ENCODE peak calls at places on chromosomes 3 and 15, in four cellular contexts. Z is LNCaP clone FGC; S is CD4-positive, CD25-positive, alpha-beta regulatory T cell; C is CD8-positive, alpha-beta T cell. M is an unnamed sample.

GRCh38 chr15:98428253-98428989 is 219.9 kb upstream of the IGF1R start:
- DNase-seq in S (peak), C (peak), Z (no peak), M (peak)

GRCh38 chr3:126064627-126065258 is 19.2 kb downstream of the SLC41A3 start:
- DNase-seq in C (no peak), Z (no peak), S (no peak), M (no peak)

GRCh38 chr3:157830865-157831264 is 275.4 kb downstream of the SHOX2 start:
- DNase-seq in Z (no peak), C (no peak), S (no peak), M (no peak)

GRCh38 chr15:77396692-77397091 is 23.2 kb downstream of the PEAK1 start:
- DNase-seq in C (no peak), S (no peak), Z (no peak), M (no peak)

GRCh38 chr3:18556001-18556408 is 130.9 kb upstream of the SATB1 start:
- DNase-seq in S (no peak), C (no peak), Z (no peak), M (no peak)

GRCh38 chr3:58564456-58565160 is 12.6 kb downstream of the FAM107A start:
- DNase-seq in Z (no peak), C (no peak), S (no peak), M (no peak)

GRCh38 chr3:47291158-47291753 is 8.5 kb downstream of the KLHL18 start:
- DNase-seq in C (no peak), S (no peak), Z (no peak), M (no peak)

GRCh38 chr3:73727117-73727802 is 102.5 kb upstream of the PDZRN3 start:
- DNase-seq in C (no peak), S (no peak), Z (no peak), M (no peak)

GRCh38 chr3:28050895-28051294 is 190.5 kb upstream of the CMC1 start:
- DNase-seq in C (no peak), Z (no peak), S (peak), M (peak)

GRCh38 chr15:87874896-87875661 is 381.5 kb downstream of the NTRK3 start:
- DNase-seq in S (no peak), C (no peak), Z (no peak), M (no peak)

GRCh38 chr3:168877899-168878298 is 782.2 kb upstream of the GOLIM4 start:
- DNase-seq in Z (peak), C (no peak), S (no peak), M (no peak)

GRCh38 chr3:98564282-98565005 is 29.0 kb downstream of the CPOX start:
- DNase-seq in Z (no peak), C (no peak), S (peak), M (peak)

GRCh38 chr3:66098436-66098835 is 59.7 kb upstream of the MAGI1 start:
- DNase-seq in Z (no peak), S (no peak), C (no peak), M (no peak)

GRCh38 chr15:69612112-69612511 is 159.5 kb downstream of the RPLP1 start:
- DNase-seq in S (no peak), Z (no peak), C (no peak), M (no peak)

GRCh38 chr15:53694534-53694874 is 65.0 kb downstream of the WDR72 start:
- DNase-seq in Z (no peak), C (no peak), S (no peak), M (no peak)
- H3K4me3 ChIP-seq in Z (no peak), C (no peak), S (no peak), M (no peak)

GRCh38 chr3:143122608-143123352 is 3.2 kb downstream of the CHST2 start:
- DNase-seq in Z (no peak), C (no peak), S (peak), M (peak)
- H3K4me3 ChIP-seq in Z (no peak), C (no peak), S (peak), M (peak)

GRCh38 chr3:5213574-5213966 is 26.1 kb downstream of the EDEM1 start:
- DNase-seq in S (no peak), C (no peak), Z (no peak), M (no peak)
- H3K4me3 ChIP-seq in S (no peak), C (no peak), Z (no peak), M (no peak)

DNA sequence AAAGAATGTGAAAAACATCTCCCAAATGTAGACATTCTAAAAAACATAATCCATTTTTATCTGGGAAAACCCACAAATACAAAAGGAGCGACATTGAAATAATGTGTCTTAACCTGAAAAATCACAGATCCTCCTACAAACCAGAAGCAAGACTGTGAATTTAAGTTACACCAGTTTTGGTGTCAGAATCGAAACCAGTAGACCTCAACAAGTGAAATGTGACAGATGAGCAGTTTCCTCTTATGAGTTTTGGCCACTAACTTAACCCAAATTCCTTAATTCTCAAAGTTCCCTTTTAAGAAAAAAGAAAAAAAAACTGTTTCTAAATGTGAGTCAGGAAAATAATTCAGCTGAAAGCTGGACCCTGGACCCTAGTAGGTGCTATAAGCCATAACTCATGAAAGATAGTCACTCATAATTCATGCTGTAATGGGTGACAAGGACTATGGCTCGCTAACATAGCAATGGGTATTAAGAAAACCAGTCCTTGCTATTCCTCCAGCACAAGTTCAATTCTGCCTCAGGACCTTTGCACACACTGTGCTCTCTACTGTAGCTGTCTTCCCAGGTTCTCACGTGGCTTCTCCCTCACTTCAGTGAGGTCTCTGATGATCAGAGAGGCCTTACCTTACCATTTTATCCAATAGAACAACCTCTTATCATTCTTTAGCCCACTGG is 9.0 kb upstream of the THRB start:
- DNase-seq in Z (no peak), C (no peak), S (no peak), M (peak)
- H3K4me3 ChIP-seq in Z (no peak), C (no peak), S (no peak), M (no peak)

DNA sequence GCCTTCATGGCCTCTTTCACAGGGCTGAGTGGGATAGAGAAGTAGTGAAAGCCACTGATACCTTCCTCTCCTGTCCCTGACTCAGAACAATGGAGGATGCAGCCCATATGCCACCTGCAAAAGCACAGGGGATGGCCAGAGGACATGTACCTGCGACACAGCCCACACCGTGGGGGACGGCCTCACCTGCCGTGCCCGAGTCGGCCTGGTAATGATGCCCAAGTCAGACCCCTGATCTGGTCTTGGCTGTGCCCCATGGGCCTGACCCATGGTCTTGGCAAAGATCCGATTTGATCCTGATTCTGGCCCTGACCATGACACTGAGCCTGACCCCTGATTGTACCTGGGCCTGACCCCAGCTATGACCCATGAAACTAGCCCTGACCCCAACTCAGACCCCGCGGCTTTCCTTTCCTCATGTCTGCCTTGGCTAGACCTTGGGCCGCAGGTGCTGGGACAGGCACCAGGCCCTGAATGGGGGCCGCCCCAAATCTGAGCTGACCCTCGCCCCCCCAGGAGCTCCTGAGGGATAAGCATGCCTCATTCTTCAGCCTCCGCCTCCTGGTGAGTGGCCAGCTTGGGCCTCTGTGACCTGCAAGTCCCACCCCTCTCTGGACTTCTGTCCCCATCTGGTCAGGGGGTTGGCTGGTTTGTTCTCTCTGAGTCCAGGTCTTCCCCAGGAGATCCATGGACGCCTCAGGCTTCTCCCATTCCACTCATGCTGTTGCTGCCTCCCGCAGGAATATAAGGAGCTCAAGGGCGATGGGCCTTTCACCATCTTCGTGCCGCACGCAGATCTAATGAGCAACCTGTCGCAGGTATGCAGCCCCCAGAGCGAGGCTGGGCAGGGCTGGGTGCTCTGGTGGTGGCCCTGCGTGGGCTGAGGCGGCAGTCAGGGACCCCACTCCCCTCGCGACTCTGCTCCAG is 15.6 kb downstream of the NT5DC2 start:
- DNase-seq in Z (no peak), C (no peak), S (no peak), M (no peak)
- H3K4me3 ChIP-seq in Z (no peak), C (no peak), S (no peak), M (no peak)